ENCODE peak calls at places on chromosomes 16 and 17, in eight cellular contexts. T is OCI-LY7; O is CD8-positive, alpha-beta T cell; X is GM23338; A is pancreas; C is body of pancreas; Y is fibroblast of lung; L is neural progenitor cell. Q is an unnamed sample.
A peak's percentile ranks its signal among the peaks of the same experiment; 100 is the strongest.

GRCh38 chr16:64440005-64440404 is 681.9 kb downstream of the CDH11 start:
- DNase-seq in T (no peak), O (no peak), X (no peak), A (no peak), C (no peak), Y (no peak), L (no peak), Q (no peak)

GRCh38 chr17:75087558-75088453 is at the start of gene SLC16A5:
- DNase-seq in T (no peak), O (peak; percentile 75), X (peak; percentile 98), A (peak; percentile 75), C (peak; percentile 65), Y (peak; percentile 75), L (peak; percentile 92), Q (peak; percentile 27)

GRCh38 chr17:83186751-83187421 is 107.5 kb downstream of the METRNL start:
- DNase-seq in T (no peak), O (peak; percentile 44), X (no peak), A (no peak), C (peak; percentile 1), Y (no peak), L (no peak), Q (no peak)

GRCh38 chr17:13127921-13128582 is 110.2 kb upstream of the ELAC2 start:
- DNase-seq in T (no peak), O (no peak), X (no peak), A (no peak), C (no peak), Y (no peak), L (peak; percentile 34), Q (no peak)

GRCh38 chr16:48420437-48420836 is 35.2 kb upstream of the SIAH1 start:
- DNase-seq in T (no peak), O (no peak), X (no peak), A (no peak), C (no peak), Y (no peak), L (no peak), Q (no peak)

GRCh38 chr17:18981642-18982424 is 22.7 kb downstream of the FAM83G start:
- DNase-seq in T (no peak), O (no peak), X (no peak), A (peak; percentile 75), C (peak; percentile 64), Y (peak; percentile 69), L (peak; percentile 30), Q (no peak)

GRCh38 chr17:44049294-44050080 is 17.0 kb downstream of the LSM12 start:
- DNase-seq in T (no peak), O (no peak), X (no peak), A (no peak), C (no peak), Y (no peak), L (no peak), Q (no peak)

GRCh38 chr17:12959441-12959840 is 58.4 kb downstream of the ELAC2 start:
- DNase-seq in T (no peak), O (no peak), X (no peak), A (no peak), C (no peak), Y (peak; percentile 29), L (no peak), Q (no peak)

GRCh38 chr17:41917192-41917591 is 1.6 kb downstream of the ACLY start:
- DNase-seq in T (no peak), O (no peak), X (no peak), A (no peak), C (peak; percentile 35), Y (peak; percentile 61), L (peak; percentile 29), Q (no peak)

GRCh38 chr16:10957771-10958486 is 13.6 kb downstream of the CLEC16A start:
- DNase-seq in T (no peak), O (no peak), X (no peak), A (no peak), C (no peak), Y (peak; percentile 59), L (no peak), Q (no peak)

GRCh38 chr16:88013766-88014165 is 62.5 kb downstream of the BANP start:
- DNase-seq in T (no peak), O (no peak), X (no peak), A (no peak), C (no peak), Y (no peak), L (no peak), Q (no peak)

GRCh38 chr17:5437721-5438317 is 1.1 kb downstream of the C1QBP start:
- DNase-seq in T (no peak), O (no peak), X (no peak), A (no peak), C (no peak), Y (no peak), L (no peak), Q (no peak)

GRCh38 chr16:57809843-57810196 is 7.5 kb upstream of the KIFC3 start:
- DNase-seq in T (no peak), O (no peak), X (no peak), A (no peak), C (no peak), Y (no peak), L (no peak), Q (no peak)

GRCh38 chr17:66707051-66707450 is 127.9 kb upstream of the CACNG5 start:
- DNase-seq in T (no peak), O (peak; percentile 4), X (no peak), A (no peak), C (no peak), Y (no peak), L (no peak), Q (no peak)

GRCh38 chr16:29990883-29991570 is 4.4 kb downstream of the HIRIP3 start:
- DNase-seq in T (no peak), O (no peak), X (no peak), A (peak; percentile 36), C (no peak), Y (no peak), L (no peak), Q (no peak)

GRCh38 chr17:56597495-56597990 is 4.0 kb downstream of the NOG start:
- DNase-seq in T (no peak), O (peak; percentile 51), X (peak; percentile 61), A (peak; percentile 21), C (no peak), Y (no peak), L (peak; percentile 81), Q (no peak)

GRCh38 chr17:40168262-40168832 is 8.9 kb upstream of the RAPGEFL1 start:
- DNase-seq in T (peak; percentile 72), O (peak; percentile 50), X (peak; percentile 92), A (no peak), C (peak; percentile 35), Y (peak; percentile 75), L (peak; percentile 77), Q (no peak)

GRCh38 chr16:12231666-12232065 is 255.1 kb downstream of the SNX29 start:
- DNase-seq in T (no peak), O (no peak), X (no peak), A (no peak), C (no peak), Y (peak; percentile 81), L (no peak), Q (no peak)

GRCh38 chr17:56810286-56810781 is 23.4 kb downstream of the C17orf67 start:
- DNase-seq in T (no peak), O (no peak), X (no peak), A (no peak), C (no peak), Y (peak; percentile 46), L (no peak), Q (no peak)

GRCh38 chr16:68257251-68257905 is 6.9 kb upstream of the SLC7A6 start:
- DNase-seq in T (peak; percentile 95), O (no peak), X (no peak), A (no peak), C (no peak), Y (no peak), L (no peak), Q (no peak)

GRCh38 chr17:74827800-74828199 is 31.9 kb downstream of the GRIN2C start:
- DNase-seq in T (no peak), O (no peak), X (no peak), A (no peak), C (no peak), Y (no peak), L (no peak), Q (no peak)

GRCh38 chr17:80637286-80637703 is 92.7 kb downstream of the RPTOR start:
- DNase-seq in T (no peak), O (no peak), X (no peak), A (no peak), C (no peak), Y (no peak), L (no peak), Q (no peak)

GRCh38 chr17:78865682-78866390 is 25.2 kb upstream of the USP36 start:
- DNase-seq in T (peak; percentile 71), O (peak; percentile 79), X (peak; percentile 89), A (peak; percentile 89), C (peak; percentile 92), Y (peak; percentile 90), L (peak; percentile 88), Q (no peak)

GRCh38 chr17:35460354-35460851 is 11.8 kb upstream of the SLFN13 start:
- DNase-seq in T (peak; percentile 74), O (peak; percentile 79), X (peak; percentile 95), A (peak; percentile 81), C (peak; percentile 75), Y (no peak), L (peak; percentile 87), Q (no peak)
- H3K27ac ChIP-seq in T (no peak overlapping the region), O (peak overlapping the region; percentile 42), X (no peak overlapping the region), A (no peak overlapping the region), C (no peak overlapping the region), Y (no peak overlapping the region), L (no peak overlapping the region), Q (no peak overlapping the region)

GRCh38 chr17:29046440-29046839 is 3.5 kb downstream of the PIPOX start:
- DNase-seq in T (no peak), O (no peak), X (no peak), A (no peak), C (no peak), Y (no peak), L (no peak), Q (no peak)
- H3K4me3 ChIP-seq in T (no peak overlapping the region), O (no peak overlapping the region), X (no peak overlapping the region), A (no peak overlapping the region), C (no peak overlapping the region), Y (no peak overlapping the region), L (no peak overlapping the region), Q (no peak overlapping the region)

GRCh38 chr16:85751665-85752501 is 987 bp upstream of the C16orf74 start:
- DNase-seq in T (peak; percentile 24), O (no peak), X (no peak), A (peak; percentile 49), C (no peak), Y (peak; percentile 25), L (no peak), Q (no peak)
- TF ChIP-seq CTCF in T (no peak), O (no peak), X (no peak), A (no peak), C (no peak), Y (no peak), L (no peak), Q (no peak)

GRCh38 chr16:15739449-15739848 is 89.4 kb downstream of the NDE1 start:
- DNase-seq in T (no peak), O (no peak), X (no peak), A (no peak), C (no peak), Y (no peak), L (no peak), Q (no peak)
- H3K27ac ChIP-seq in T (no peak overlapping the region), O (no peak overlapping the region), X (no peak overlapping the region), A (no peak overlapping the region), C (no peak overlapping the region), Y (no peak overlapping the region), L (no peak overlapping the region), Q (no peak overlapping the region)

DNA sequence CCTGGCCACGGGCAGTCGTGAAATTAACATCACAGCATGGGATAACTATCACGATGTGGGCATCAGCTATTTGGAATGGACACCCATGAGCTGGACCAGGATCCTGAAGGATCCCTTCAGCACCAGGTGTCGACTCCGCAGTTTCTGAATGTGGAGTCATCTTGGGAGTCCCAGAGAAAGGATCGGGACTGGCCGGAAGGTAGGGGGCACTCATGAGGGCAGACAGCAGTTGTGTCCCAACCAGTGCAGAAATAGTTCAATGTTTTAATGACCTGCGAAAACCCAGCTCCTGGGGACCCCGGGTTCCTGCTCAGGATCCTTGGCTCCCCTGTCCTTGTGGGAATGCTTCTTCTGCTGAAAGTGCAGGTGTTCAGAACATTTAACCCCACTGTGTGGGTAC is 154.9 kb downstream of the SALL1 start:
- DNase-seq in T (no peak), O (no peak), X (no peak), A (no peak), C (no peak), Y (no peak), L (no peak), Q (no peak)
- H3K4me3 ChIP-seq in T (no peak overlapping the region), O (no peak overlapping the region), X (no peak overlapping the region), A (no peak overlapping the region), C (no peak overlapping the region), Y (no peak overlapping the region), L (no peak overlapping the region), Q (no peak overlapping the region)

Q was measured in esophagus squamous epithelium.